ENCODE peak calls at places on chromosomes 11 and 22, in nine cellular contexts. L is HCT116, R is neural progenitor cell, N is MM.1S, P is GM23248, E is PC-3, C is hepatocyte, Q is GM23338, W is SK-N-SH. A is an unnamed sample.

GRCh38 chr22:23315341-23315917 is 135.1 kb downstream of the BCR start:
- DNase-seq in L (peak; percentile 23), R (peak; percentile 75), N (peak; percentile 27), P (peak; percentile 64), E (peak; percentile 35), C (peak; percentile 86), Q (peak; percentile 67), W (peak; percentile 79), A (peak; percentile 56)

GRCh38 chr11:92702037-92702436 is 267.4 kb upstream of the MTNR1B start:
- DNase-seq in L (no peak), R (no peak), N (no peak), P (peak; percentile 34), E (peak; percentile 16), C (no peak), Q (no peak), W (no peak), A (no peak)

GRCh38 chr11:111063711-111064110 is 181.8 kb upstream of the POU2AF2 start:
- DNase-seq in L (no peak), R (peak; percentile 23), N (no peak), P (peak; percentile 44), E (peak; percentile 23), C (no peak), Q (no peak), W (no peak), A (no peak)

GRCh38 chr11:36056160-36056751 is 112.4 kb downstream of the LDLRAD3 start:
- DNase-seq in L (no peak), R (peak; percentile 66), N (no peak), P (peak; percentile 59), E (peak; percentile 65), C (peak; percentile 36), Q (peak; percentile 82), W (peak; percentile 55), A (no peak)

GRCh38 chr11:67056640-67057409 is at the start of gene RHOD:
- DNase-seq in L (no peak), R (peak; percentile 82), N (peak; percentile 64), P (peak; percentile 68), E (peak; percentile 68), C (peak; percentile 89), Q (peak; percentile 90), W (no peak), A (no peak)

GRCh38 chr11:108754901-108755625 is 90.2 kb downstream of the DDX10 start:
- DNase-seq in L (no peak), R (no peak), N (no peak), P (no peak), E (peak; percentile 29), C (no peak), Q (no peak), W (no peak), A (no peak)

GRCh38 chr22:19980766-19981165 is 35.9 kb downstream of the ARVCF start:
- DNase-seq in L (no peak), R (no peak), N (no peak), P (no peak), E (no peak), C (no peak), Q (no peak), W (no peak), A (no peak)

GRCh38 chr11:65968600-65969482 is 7.3 kb downstream of the SART1 start:
- DNase-seq in L (no peak), R (no peak), N (no peak), P (peak; percentile 19), E (peak; percentile 21), C (no peak), Q (no peak), W (no peak), A (no peak)

GRCh38 chr11:104925850-104926249 is 27.6 kb upstream of the CASP12 start:
- DNase-seq in L (no peak), R (no peak), N (no peak), P (no peak), E (no peak), C (no peak), Q (no peak), W (no peak), A (no peak)

GRCh38 chr22:49124588-49124987 is 703.1 kb downstream of the BRD1 start:
- DNase-seq in L (no peak), R (no peak), N (no peak), P (no peak), E (no peak), C (peak; percentile 28), Q (no peak), W (no peak), A (no peak)

GRCh38 chr11:47179655-47179991 is 2.9 kb upstream of the ARFGAP2 start:
- DNase-seq in L (no peak), R (peak; percentile 79), N (peak; percentile 51), P (peak; percentile 66), E (peak; percentile 53), C (peak; percentile 62), Q (peak; percentile 79), W (peak; percentile 81), A (peak; percentile 83)

GRCh38 chr11:112962854-112963367 is 1.7 kb downstream of the NCAM1 start:
- DNase-seq in L (no peak), R (peak; percentile 84), N (no peak), P (peak; percentile 47), E (no peak), C (peak; percentile 63), Q (peak; percentile 71), W (peak; percentile 85), A (no peak)

GRCh38 chr22:49869855-49870712 is 16.4 kb downstream of the ZBED4 start:
- DNase-seq in L (no peak), R (no peak), N (no peak), P (no peak), E (no peak), C (no peak), Q (no peak), W (no peak), A (no peak)

GRCh38 chr11:57312511-57313021 is 12.2 kb downstream of the TNKS1BP1 start:
- DNase-seq in L (no peak), R (no peak), N (no peak), P (no peak), E (peak; percentile 15), C (no peak), Q (no peak), W (no peak), A (no peak)

GRCh38 chr11:57313788-57314135 is 11.0 kb downstream of the TNKS1BP1 start:
- DNase-seq in L (no peak), R (no peak), N (no peak), P (no peak), E (no peak), C (no peak), Q (no peak), W (no peak), A (no peak)

GRCh38 chr11:57314221-57314973 is 10.4 kb downstream of the TNKS1BP1 start:
- DNase-seq in L (no peak), R (no peak), N (no peak), P (no peak), E (no peak), C (no peak), Q (no peak), W (no peak), A (no peak)

GRCh38 chr11:57311109-57311936 is 13.4 kb downstream of the TNKS1BP1 start:
- DNase-seq in L (peak; percentile 81), R (peak; percentile 91), N (no peak), P (peak; percentile 97), E (peak; percentile 96), C (peak; percentile 96), Q (peak; percentile 97), W (peak; percentile 68), A (no peak)

GRCh38 chr11:57313071-57313787 is 11.5 kb downstream of the TNKS1BP1 start:
- DNase-seq in L (no peak), R (no peak), N (no peak), P (no peak), E (no peak), C (peak; percentile 57), Q (no peak), W (no peak), A (no peak)
- H3K4me1 ChIP-seq in L (peaks cover 13% of the 10 kb centered on the region), R (peaks cover 5% of the 10 kb centered on the region), N (no peaks in the 10 kb centered on the region), P (peaks cover 35% of the 10 kb centered on the region), E (peaks cover 37% of the 10 kb centered on the region), C (peaks cover 27% of the 10 kb centered on the region), Q (peaks cover 32% of the 10 kb centered on the region), W (peaks cover 7% of the 10 kb centered on the region), A (no peaks in the 10 kb centered on the region)

GRCh38 chr11:122737951-122738693 is 82.6 kb downstream of the UBASH3B start:
- DNase-seq in L (no peak), R (peak; percentile 33), N (no peak), P (no peak), E (peak; percentile 72), C (no peak), Q (no peak), W (no peak), A (no peak)
- TF ChIP-seq EZH2phosphoT487 in L (no peak), R (no peak), N (no peak), P (no peak), E (no peak), C (no peak), Q (no peak), W (no peak), A (no peak)

DNA sequence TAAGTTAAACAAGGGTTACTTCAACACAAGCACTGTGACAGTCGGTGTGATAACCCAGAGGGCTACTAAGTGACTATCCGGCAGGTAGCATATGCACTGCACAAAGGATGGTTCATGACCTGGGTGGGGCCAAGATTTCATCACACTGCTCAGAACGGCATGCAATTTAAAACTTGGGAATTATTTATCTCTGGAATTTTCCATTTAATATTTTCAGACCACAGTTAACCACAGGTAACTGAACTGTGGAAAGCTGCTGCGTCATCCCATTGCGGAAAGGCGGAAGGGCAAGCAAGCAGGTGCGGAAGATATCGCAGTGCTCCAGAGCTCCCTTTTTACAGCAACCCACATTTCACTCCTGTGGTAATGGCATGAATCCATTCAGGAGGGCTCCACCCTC is 540.8 kb downstream of the INSC start:
- DNase-seq in L (no peak), R (no peak), N (no peak), P (no peak), E (no peak), C (peak; percentile 26), Q (no peak), W (no peak), A (no peak)
- H3K4me1 ChIP-seq in L (peaks cover 2% of the 10 kb centered on the region), R (peaks cover 21% of the 10 kb centered on the region), N (no peaks in the 10 kb centered on the region), P (no peaks in the 10 kb centered on the region), E (peaks cover 2% of the 10 kb centered on the region), C (peaks cover 8% of the 10 kb centered on the region), Q (peaks cover 13% of the 10 kb centered on the region), W (no peaks in the 10 kb centered on the region), A (peaks cover 2% of the 10 kb centered on the region)

GRCh38 chr22:28931844-28932561 is 48.6 kb downstream of the ZNRF3 start:
- DNase-seq in L (no peak), R (no peak), N (no peak), P (no peak), E (no peak), C (no peak), Q (no peak), W (no peak), A (no peak)
- TF ChIP-seq EZH2phosphoT487 in L (no peak), R (no peak), N (no peak), P (no peak), E (no peak), C (no peak), Q (no peak), W (no peak), A (no peak)

A was measured in OCI-LY7.